ENCODE peak calls at places on chromosomes 4 and X, in seven cellular contexts. One of them, this sample, is unnamed.

GRCh38 chr4:15162465-15163283 is 160.4 kb downstream of the CPEB2 start:
- DNase-seq in non-pigmented ciliary epithelial cell: no peak
- DNase-seq in NCI-H1436: no peak
- DNase-seq in KBM-7: peak
- DNase-seq in mesenchymal stem cell: peak
- DNase-seq in HEK293T: no peak
- DNase-seq in NCI-H446 treated with DMSO at 0.1 percent for 48 hours: peak
- DNase-seq in this sample: no peak

GRCh38 chrX:115968436-115969252 is 201.9 kb upstream of the AGTR2 start:
- DNase-seq in non-pigmented ciliary epithelial cell: no peak
- DNase-seq in NCI-H1436: peak
- DNase-seq in KBM-7: peak
- DNase-seq in mesenchymal stem cell: peak
- DNase-seq in HEK293T: peak
- DNase-seq in NCI-H446 treated with DMSO at 0.1 percent for 48 hours: no peak
- DNase-seq in this sample: no peak

GRCh38 chr4:88297725-88298453 is 13.5 kb upstream of the PPM1K start:
- DNase-seq in non-pigmented ciliary epithelial cell: no peak
- DNase-seq in NCI-H1436: no peak
- DNase-seq in KBM-7: no peak
- DNase-seq in mesenchymal stem cell: no peak
- DNase-seq in HEK293T: no peak
- DNase-seq in NCI-H446 treated with DMSO at 0.1 percent for 48 hours: no peak
- DNase-seq in this sample: no peak

GRCh38 chr4:37561803-37562207 is 124.4 kb downstream of the RELL1 start:
- DNase-seq in non-pigmented ciliary epithelial cell: peak
- DNase-seq in NCI-H1436: no peak
- DNase-seq in KBM-7: no peak
- DNase-seq in mesenchymal stem cell: peak
- DNase-seq in HEK293T: no peak
- DNase-seq in NCI-H446 treated with DMSO at 0.1 percent for 48 hours: no peak
- DNase-seq in this sample: no peak

GRCh38 chrX:53678667-53679066 is 7.9 kb downstream of the HUWE1 start:
- DNase-seq in non-pigmented ciliary epithelial cell: no peak
- DNase-seq in NCI-H1436: no peak
- DNase-seq in KBM-7: peak
- DNase-seq in mesenchymal stem cell: peak
- DNase-seq in HEK293T: no peak
- DNase-seq in NCI-H446 treated with DMSO at 0.1 percent for 48 hours: no peak
- DNase-seq in this sample: no peak

GRCh38 chr4:153513596-153513995 is 47.4 kb downstream of the TMEM131L start:
- DNase-seq in non-pigmented ciliary epithelial cell: no peak
- DNase-seq in NCI-H1436: no peak
- DNase-seq in KBM-7: no peak
- DNase-seq in mesenchymal stem cell: no peak
- DNase-seq in HEK293T: no peak
- DNase-seq in NCI-H446 treated with DMSO at 0.1 percent for 48 hours: peak
- DNase-seq in this sample: no peak

GRCh38 chr4:182724414-182724813 is 192.8 kb downstream of the DCTD start:
- DNase-seq in non-pigmented ciliary epithelial cell: no peak
- DNase-seq in NCI-H1436: no peak
- DNase-seq in KBM-7: no peak
- DNase-seq in mesenchymal stem cell: no peak
- DNase-seq in HEK293T: peak
- DNase-seq in NCI-H446 treated with DMSO at 0.1 percent for 48 hours: no peak
- DNase-seq in this sample: no peak

GRCh38 chr4:88900432-88900831 is 156.6 kb downstream of the FAM13A start:
- DNase-seq in non-pigmented ciliary epithelial cell: peak
- DNase-seq in NCI-H1436: no peak
- DNase-seq in KBM-7: no peak
- DNase-seq in mesenchymal stem cell: peak
- DNase-seq in HEK293T: no peak
- DNase-seq in NCI-H446 treated with DMSO at 0.1 percent for 48 hours: no peak
- DNase-seq in this sample: no peak

GRCh38 chr4:8480221-8480620 is 39.6 kb downstream of the TRMT44 start:
- DNase-seq in non-pigmented ciliary epithelial cell: no peak
- DNase-seq in NCI-H1436: no peak
- DNase-seq in KBM-7: no peak
- DNase-seq in mesenchymal stem cell: no peak
- DNase-seq in HEK293T: no peak
- DNase-seq in NCI-H446 treated with DMSO at 0.1 percent for 48 hours: no peak
- DNase-seq in this sample: no peak

GRCh38 chr4:48653217-48654014 is 126.7 kb downstream of the FRYL start:
- DNase-seq in non-pigmented ciliary epithelial cell: no peak
- DNase-seq in NCI-H1436: no peak
- DNase-seq in KBM-7: peak
- DNase-seq in mesenchymal stem cell: peak
- DNase-seq in HEK293T: peak
- DNase-seq in NCI-H446 treated with DMSO at 0.1 percent for 48 hours: no peak
- DNase-seq in this sample: no peak

This sample was measured in CD4-positive, alpha-beta T cell.